ENCODE peak calls at places on chromosomes 6 and 20, in four cellular contexts. Z is stimulated activated CD4-positive, alpha-beta T cell treated with anti-CD3 and anti-CD28 coated beads, Interleukin-1b, Interleukin-23, amount 100 ng/mL, for 24 hours; Q is AG04450; H is non-pigmented ciliary epithelial cell. J is an unnamed sample.

GRCh38 chr6:26438000-26438399 is 2.3 kb upstream of the BTN3A3 start:
- DNase-seq in Z (no peak), Q (no peak), H (no peak), J (no peak)

GRCh38 chr6:138824482-138825134 is 28.7 kb downstream of the ECT2L start:
- DNase-seq in Z (no peak), Q (no peak), H (no peak), J (no peak)

GRCh38 chr20:37686762-37687477 is 6.9 kb upstream of the CTNNBL1 start:
- DNase-seq in Z (no peak), Q (no peak), H (no peak), J (no peak)

GRCh38 chr6:41073968-41074691 is 1.4 kb downstream of the NFYA start:
- DNase-seq in Z (no peak), Q (no peak), H (no peak), J (no peak)

GRCh38 chr20:11379257-11380011 is 538.3 kb upstream of the BTBD3 start:
- DNase-seq in Z (no peak), Q (no peak), H (no peak), J (no peak)

GRCh38 chr20:42604998-42605970 is 584.4 kb downstream of the PTPRT start:
- DNase-seq in Z (no peak), Q (no peak), H (no peak), J (no peak)

GRCh38 chr6:114569643-114570042 is 226.8 kb upstream of the HS3ST5 start:
- DNase-seq in Z (no peak), Q (no peak), H (no peak), J (no peak)

GRCh38 chr6:151139524-151139923 is 100.2 kb upstream of the AKAP12 start:
- DNase-seq in Z (no peak), Q (no peak), H (no peak), J (no peak)

GRCh38 chr6:46781478-46782378 is 11.5 kb upstream of the MEP1A start:
- DNase-seq in Z (no peak), Q (peak; percentile 21), H (peak; percentile 20), J (no peak)

GRCh38 chr20:61875221-61875885 is 190.3 kb downstream of the TAF4 start:
- DNase-seq in Z (no peak), Q (no peak), H (no peak), J (no peak)

GRCh38 chr6:33812669-33813068 is 8.9 kb upstream of the MLN start:
- DNase-seq in Z (no peak), Q (no peak), H (no peak), J (no peak)

GRCh38 chr20:22418738-22419137 is 165.6 kb downstream of the FOXA2 start:
- DNase-seq in Z (no peak), Q (no peak), H (no peak), J (no peak)

J was measured in suprapubic skin.